ENCODE peak calls at places on chromosomes 6 and 20, in four cellular contexts. Q is mucosa of descending colon; E is ascending aorta; B is CD8-positive, alpha-beta T cell. U is an unnamed sample.

GRCh38 chr6:169885131-169885530 is 133.7 kb downstream of the ERMARD start:
- DNase-seq in B (no peak), E (no peak), Q (no peak), U (no peak)

GRCh38 chr20:43969069-43969468 is 54.4 kb downstream of the TOX2 start:
- DNase-seq in E (peak; percentile 40), B (no peak), Q (no peak), U (no peak)

GRCh38 chr20:59985864-59986263 is 27.6 kb downstream of the CDH26 start:
- DNase-seq in B (no peak), Q (no peak), E (no peak), U (no peak)

GRCh38 chr6:48560408-48560807 is 449.4 kb upstream of the PTCHD4 start:
- DNase-seq in B (no peak), Q (no peak), E (no peak), U (no peak)

GRCh38 chr6:97078791-97079190 is 154.3 kb downstream of the KLHL32 start:
- DNase-seq in B (no peak), E (no peak), Q (no peak), U (no peak)

GRCh38 chr6:109987196-109987595 is 9.1 kb downstream of the GPR6 start:
- DNase-seq in B (no peak), E (no peak), Q (no peak), U (no peak)

GRCh38 chr20:50886184-50886790 is 45.0 kb downstream of the ADNP start:
- DNase-seq in Q (no peak), E (no peak), B (no peak), U (no peak)

GRCh38 chr6:139369068-139369467 is 5.4 kb downstream of the CITED2 start:
- DNase-seq in E (no peak), Q (no peak), B (no peak), U (no peak)

GRCh38 chr6:156163311-156163710 is 613.9 kb upstream of the ARID1B start:
- DNase-seq in E (no peak), Q (no peak), B (no peak), U (no peak)

GRCh38 chr6:35426074-35426473 is 26.1 kb upstream of the FANCE start:
- DNase-seq in B (no peak), Q (no peak), E (no peak), U (no peak)

GRCh38 chr6:76876922-76877553 is 586.3 kb downstream of the HTR1B start:
- DNase-seq in B (no peak), Q (no peak), E (peak; percentile 62), U (peak; percentile 69)

GRCh38 chr6:47413752-47414516 is 63.7 kb upstream of the CD2AP start:
- DNase-seq in E (no peak), Q (no peak), B (peak; percentile 52), U (no peak)

GRCh38 chr20:19815553-19815991 is 57.5 kb downstream of the RIN2 start:
- DNase-seq in Q (no peak), B (no peak), E (peak; percentile 81), U (no peak)

GRCh38 chr6:157282279-157282678 is 41.0 kb downstream of the TMEM242 start:
- DNase-seq in Q (no peak), B (no peak), E (no peak), U (no peak)

GRCh38 chr6:13268914-13269532 is 59.3 kb downstream of the TBC1D7 start:
- DNase-seq in E (no peak), Q (no peak), B (no peak), U (no peak)

GRCh38 chr20:54027704-54028103 is 42.7 kb downstream of the BCAS1 start:
- DNase-seq in B (no peak), Q (no peak), E (no peak), U (no peak)

GRCh38 chr20:21607971-21608735 is 94.3 kb upstream of the NKX2-2 start:
- DNase-seq in Q (peak; percentile 50), B (no peak), E (no peak), U (no peak)

GRCh38 chr6:110530671-110531070 is 54.3 kb upstream of the SLC22A16 start:
- DNase-seq in Q (no peak), B (no peak), E (no peak), U (no peak)

GRCh38 chr6:40990301-40990700 is 48.7 kb downstream of the UNC5CL start:
- DNase-seq in E (no peak), B (no peak), Q (no peak), U (no peak)

GRCh38 chr6:22636450-22636849 is 67.1 kb downstream of the HDGFL1 start:
- DNase-seq in E (no peak), Q (no peak), B (no peak), U (no peak)

GRCh38 chr20:25015986-25016385 is 23.4 kb upstream of the APMAP start:
- DNase-seq in Q (no peak), E (no peak), B (no peak), U (no peak)
- TF ChIP-seq CTCF in Q (no peak), E (no peak), B (no peak), U (no peak)

DNA sequence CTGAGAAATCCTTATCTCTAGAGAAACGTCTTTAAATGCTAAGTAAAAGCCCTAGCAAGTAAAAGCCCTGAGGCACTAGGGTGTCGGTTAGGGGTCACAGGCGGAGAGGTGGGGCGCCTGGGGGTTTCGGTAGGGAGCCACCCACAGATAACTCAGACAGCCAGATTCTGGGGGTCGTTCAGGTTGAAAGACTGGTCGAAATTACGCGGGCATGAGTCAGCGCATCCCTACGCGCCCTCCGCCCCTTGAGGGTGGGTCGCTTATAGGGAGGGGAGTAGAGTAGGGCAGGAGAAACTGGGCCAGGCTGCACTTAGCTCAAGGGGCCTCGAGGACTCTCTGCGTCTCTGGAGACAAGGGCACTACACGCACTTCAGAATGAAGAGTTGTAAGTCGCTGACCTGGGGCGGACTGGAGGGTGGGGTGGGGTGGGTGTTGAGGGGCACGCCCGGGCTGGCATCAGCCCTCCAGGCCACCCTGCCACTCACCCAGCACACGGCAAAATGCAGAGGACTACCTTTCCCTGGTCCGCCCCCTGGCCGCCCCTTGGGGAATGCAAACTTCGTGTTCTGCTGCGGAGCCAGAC is 598 bp upstream of the PPT2 start:
- DNase-seq in B (no peak), E (no peak), Q (peak; percentile 55), U (peak; percentile 55)
- TF ChIP-seq CTCF in B (no peak), E (no peak), Q (no peak), U (no peak)

DNA sequence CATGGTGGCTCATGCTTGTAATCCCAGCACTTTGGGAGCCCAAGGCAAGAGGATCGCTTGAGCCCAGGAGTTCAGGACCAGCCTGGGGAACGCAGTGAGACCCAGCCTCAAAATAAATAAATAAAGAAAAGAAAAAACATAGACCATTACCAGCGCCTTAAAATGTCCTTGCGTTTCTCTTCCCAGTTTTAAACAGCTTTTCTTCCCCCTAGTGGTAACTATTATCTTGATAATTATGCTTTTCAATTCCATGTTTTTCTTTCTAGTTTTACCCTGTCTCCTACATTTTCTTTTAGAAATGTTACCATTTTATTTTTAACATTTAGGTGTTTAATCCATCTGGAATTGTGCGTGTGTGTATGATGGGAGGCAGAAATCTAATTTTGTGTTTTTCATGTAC is 24.4 kb downstream of the DNAH8 start:
- DNase-seq in B (no peak), Q (no peak), E (no peak), U (no peak)
- TF ChIP-seq CTCF in B (peak; percentile 29), Q (no peak), E (no peak), U (peak; percentile 57)

DNA sequence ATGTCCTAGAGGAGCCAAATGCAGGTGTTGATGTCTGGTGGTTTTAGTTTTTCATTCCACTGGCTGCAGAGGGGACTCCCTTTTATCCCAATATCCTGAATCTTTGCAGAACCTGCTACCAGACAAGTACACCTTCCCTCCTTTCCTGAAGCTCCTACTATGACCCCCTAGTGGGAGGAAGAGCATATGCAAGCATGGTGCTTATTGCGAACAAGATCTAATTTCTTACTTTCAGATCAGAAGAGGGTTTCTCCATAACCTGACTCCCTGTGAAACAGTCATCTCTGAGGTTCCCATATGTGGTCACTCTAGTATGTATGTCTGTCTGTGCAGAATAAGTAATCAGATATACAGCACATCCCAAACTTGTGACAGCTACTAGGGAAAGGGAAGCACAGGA is 277.2 kb downstream of the ARHGAP18 start:
- DNase-seq in Q (no peak), B (no peak), E (no peak), U (no peak)
- TF ChIP-seq CTCF in Q (no peak), B (no peak), E (no peak), U (peak; percentile 38)

GRCh38 chr6:52670502-52671409 is at the start of gene TMEM14A:
- DNase-seq in Q (peak; percentile 99), B (peak; percentile 96), E (peak; percentile 95), U (peak; percentile 99)
- TF ChIP-seq CTCF in Q (no peak), B (no peak), E (no peak), U (no peak)

DNA sequence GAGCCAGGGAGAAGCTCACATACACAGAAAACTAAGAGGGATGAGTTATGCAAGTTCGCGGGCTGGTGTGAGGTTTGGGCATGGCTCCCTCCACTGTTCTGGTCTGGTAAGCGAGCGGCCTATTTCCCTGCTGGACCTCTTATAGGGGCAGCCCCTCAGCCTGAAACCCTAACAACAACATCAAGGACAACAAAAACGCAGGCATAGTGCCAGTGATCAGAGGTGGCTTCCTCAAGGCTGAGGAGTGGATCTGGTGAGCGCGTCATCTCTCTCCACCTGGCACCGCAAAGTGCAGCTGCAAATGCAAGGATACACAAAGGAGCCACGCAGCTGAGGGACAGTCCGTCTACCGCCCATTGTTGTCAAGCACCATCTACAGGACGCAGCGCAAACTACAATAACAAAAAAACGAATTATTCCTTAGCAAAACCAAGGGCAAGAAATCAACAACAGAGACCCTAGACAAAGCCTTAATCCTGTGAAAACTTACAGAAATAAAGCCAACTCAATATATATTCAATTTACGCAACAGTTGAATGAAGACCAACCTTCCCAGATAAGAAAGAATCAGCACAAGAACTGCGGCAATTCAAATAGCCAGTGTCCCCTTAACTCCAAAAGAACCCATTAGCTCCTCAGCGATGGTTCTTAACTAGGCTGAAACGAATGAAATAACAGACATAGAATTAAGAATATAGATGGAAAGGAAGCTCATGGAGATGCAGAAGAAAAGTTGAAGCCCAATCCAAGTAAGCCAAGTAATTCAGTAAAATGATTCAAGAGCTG is 9.2 kb upstream of the DEFB110 start:
- DNase-seq in Q (no peak), E (no peak), B (no peak), U (peak; percentile 66)
- TF ChIP-seq CTCF in Q (no peak), E (no peak), B (no peak), U (peak; percentile 61)

GRCh38 chr20:58188496-58188895 is 40.0 kb downstream of the ANKRD60 start:
- DNase-seq in Q (no peak), E (no peak), B (no peak), U (no peak)
- TF ChIP-seq CTCF in Q (no peak), E (no peak), B (no peak), U (no peak)

U was measured in glutamatergic neuron.